ENCODE peak calls at places on chromosomes 16 and 17, in four cellular contexts. Y is GM12878, M is H1, R is HCT116. E is an unnamed sample.
A peak's percentile ranks its signal among the peaks of the same experiment; 100 is the strongest.

GRCh38 chr17:77385750-77386501 is 245.2 kb downstream of the SEC14L1 start:
- DNase-seq in R (no peak), Y (no peak), M (no peak), E (peak; percentile 67)

GRCh38 chr16:30526137-30526822 is at the start of gene ZNF768:
- DNase-seq in R (no peak), Y (no peak), M (peak; percentile 81), E (peak; percentile 84)

GRCh38 chr17:18258356-18259038 is at the start of gene FLII:
- DNase-seq in R (no peak), M (peak; percentile 83), Y (no peak), E (peak; percentile 71)

GRCh38 chr17:71830916-71831315 is 289.9 kb upstream of the SOX9 start:
- DNase-seq in R (no peak), M (peak; percentile 60), Y (no peak), E (no peak)

GRCh38 chr17:69864531-69864930 is 210.5 kb upstream of the KCNJ16 start:
- DNase-seq in M (no peak), Y (no peak), R (no peak), E (no peak)

GRCh38 chr17:2128011-2128410 is 73.1 kb downstream of the HIC1 start:
- DNase-seq in Y (no peak), R (no peak), M (no peak), E (no peak)

GRCh38 chr16:48963306-48963705 is 318.3 kb downstream of the CBLN1 start:
- DNase-seq in Y (no peak), R (peak; percentile 42), M (no peak), E (no peak)

GRCh38 chr17:76710863-76711611 is at the start of gene MXRA7:
- DNase-seq in R (no peak), Y (no peak), M (peak; percentile 85), E (peak; percentile 93)

GRCh38 chr17:61624951-61625350 is 33.9 kb upstream of the NACA2 start:
- DNase-seq in Y (no peak), M (no peak), R (no peak), E (no peak)

GRCh38 chr17:63399856-63400255 is 46.2 kb downstream of the CYB561 start:
- DNase-seq in Y (no peak), M (no peak), R (no peak), E (no peak)

GRCh38 chr17:49917771-49918170 is 51.2 kb upstream of the DLX4 start:
- DNase-seq in Y (no peak), R (no peak), M (no peak), E (no peak)

GRCh38 chr17:48137658-48138057 is 30.1 kb downstream of the SNX11 start:
- DNase-seq in M (no peak), R (no peak), Y (no peak), E (no peak)

GRCh38 chr16:50699345-50700159 is 6.1 kb downstream of the NOD2 start:
- DNase-seq in R (no peak), M (no peak), Y (no peak), E (no peak)

GRCh38 chr17:39107141-39107540 is 44.3 kb downstream of the PLXDC1 start:
- DNase-seq in Y (no peak), R (no peak), M (no peak), E (no peak)

GRCh38 chr17:7367083-7367482 is 12.1 kb downstream of the TMEM95 start:
- DNase-seq in Y (no peak), M (no peak), R (no peak), E (no peak)

GRCh38 chr16:82638095-82638798 is 11.5 kb downstream of the CDH13 start:
- DNase-seq in Y (no peak), R (no peak), M (no peak), E (no peak)

GRCh38 chr16:76162046-76162445 is 115.2 kb upstream of the CNTNAP4 start:
- DNase-seq in R (no peak), Y (no peak), M (no peak), E (no peak)

GRCh38 chr16:10877472-10877946 is 507 bp downstream of the CIITA start:
- DNase-seq in Y (no peak), R (no peak), M (no peak), E (no peak)

GRCh38 chr16:10878644-10879498 is 1.9 kb downstream of the CIITA start:
- DNase-seq in Y (no peak), M (peak; percentile 56), R (no peak), E (no peak)

GRCh38 chr16:10876305-10876704 is 697 bp upstream of the CIITA start:
- DNase-seq in Y (no peak), M (no peak), R (no peak), E (no peak)

GRCh38 chr16:10878328-10878643 is 1.3 kb downstream of the CIITA start:
- DNase-seq in M (no peak), Y (no peak), R (no peak), E (no peak)

DNA sequence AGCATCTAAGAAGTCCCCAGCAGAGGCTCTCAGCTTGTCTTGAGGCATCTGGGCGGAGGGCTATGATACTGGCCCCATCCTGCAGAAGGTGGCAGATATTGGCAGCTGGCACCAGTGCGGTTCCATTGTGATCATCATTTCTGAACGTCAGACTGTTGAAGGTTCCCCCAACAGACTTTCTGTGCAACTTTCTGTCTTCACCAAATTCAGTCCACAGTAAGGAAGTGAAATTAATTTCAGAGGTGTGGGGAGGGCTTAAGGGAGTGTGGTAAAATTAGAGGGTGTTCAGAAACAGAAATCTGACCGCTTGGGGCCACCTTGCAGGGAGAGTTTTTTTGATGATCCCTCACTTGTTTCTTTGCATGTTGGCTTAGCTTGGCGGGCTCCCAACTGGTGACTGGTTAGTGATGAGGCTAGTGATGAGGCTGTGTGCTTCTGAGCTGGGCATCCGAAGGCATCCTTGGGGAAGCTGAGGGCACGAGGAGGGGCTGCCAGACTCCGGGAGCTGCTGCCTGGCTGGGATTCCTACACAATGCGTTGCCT is at the start of gene CIITA:
- DNase-seq in Y (peak; percentile 97), M (no peak), R (peak; percentile 81), E (peak; percentile 40)
- TF ChIP-seq POLR2AphosphoS5 in Y (peak; percentile 87), M (no peak), R (peak; percentile 14), E (no peak)

DNA sequence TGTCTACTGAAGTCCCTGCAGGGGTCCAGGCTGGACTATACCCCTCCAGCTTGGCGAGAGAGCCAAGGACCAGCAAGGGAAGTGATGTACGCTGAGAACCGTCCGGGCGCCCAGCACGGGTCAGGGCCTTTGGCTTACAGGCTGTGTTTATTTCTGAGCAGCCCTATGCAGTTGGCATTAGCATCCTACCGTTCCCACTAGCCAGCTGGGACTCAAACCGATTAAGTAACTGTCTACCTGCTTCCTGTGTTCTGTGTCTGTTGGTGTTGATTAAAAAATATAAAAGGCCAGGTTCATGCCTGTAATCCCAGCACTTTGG is 73.8 kb downstream of the CMIP start:
- DNase-seq in R (no peak), M (no peak), Y (no peak), E (no peak)
- TF ChIP-seq RAD21 in R (no peak), M (no peak), Y (no peak), E (no peak)

GRCh38 chr17:68317458-68317857 is 26.2 kb downstream of the ARSG start:
- DNase-seq in Y (no peak), M (no peak), R (no peak), E (no peak)
- TF ChIP-seq POLR2AphosphoS5 in Y (no peak), M (no peak), R (no peak), E (no peak)

GRCh38 chr17:9905078-9905415 is at the start of gene RCVRN:
- DNase-seq in M (no peak), R (no peak), Y (no peak), E (no peak)
- TF ChIP-seq RAD21 in M (no peak), R (no peak), Y (no peak), E (no peak)

GRCh38 chr17:15263206-15263579 is 1.9 kb downstream of the PMP22 start:
- DNase-seq in Y (no peak), R (no peak), M (no peak), E (no peak)
- TF ChIP-seq POLR2AphosphoS5 in Y (no peak), R (no peak), M (no peak), E (no peak)

GRCh38 chr17:74134991-74135390 is 68.5 kb upstream of the RPL38 start:
- DNase-seq in Y (no peak), R (no peak), M (no peak), E (no peak)
- TF ChIP-seq RAD21 in Y (no peak), R (no peak), M (no peak), E (no peak)

GRCh38 chr17:19897108-19897854 is 29.5 kb upstream of the ULK2 start:
- DNase-seq in R (no peak), Y (no peak), M (no peak), E (no peak)
- TF ChIP-seq POLR2AphosphoS5 in R (no peak), Y (no peak), M (no peak), E (no peak)

DNA sequence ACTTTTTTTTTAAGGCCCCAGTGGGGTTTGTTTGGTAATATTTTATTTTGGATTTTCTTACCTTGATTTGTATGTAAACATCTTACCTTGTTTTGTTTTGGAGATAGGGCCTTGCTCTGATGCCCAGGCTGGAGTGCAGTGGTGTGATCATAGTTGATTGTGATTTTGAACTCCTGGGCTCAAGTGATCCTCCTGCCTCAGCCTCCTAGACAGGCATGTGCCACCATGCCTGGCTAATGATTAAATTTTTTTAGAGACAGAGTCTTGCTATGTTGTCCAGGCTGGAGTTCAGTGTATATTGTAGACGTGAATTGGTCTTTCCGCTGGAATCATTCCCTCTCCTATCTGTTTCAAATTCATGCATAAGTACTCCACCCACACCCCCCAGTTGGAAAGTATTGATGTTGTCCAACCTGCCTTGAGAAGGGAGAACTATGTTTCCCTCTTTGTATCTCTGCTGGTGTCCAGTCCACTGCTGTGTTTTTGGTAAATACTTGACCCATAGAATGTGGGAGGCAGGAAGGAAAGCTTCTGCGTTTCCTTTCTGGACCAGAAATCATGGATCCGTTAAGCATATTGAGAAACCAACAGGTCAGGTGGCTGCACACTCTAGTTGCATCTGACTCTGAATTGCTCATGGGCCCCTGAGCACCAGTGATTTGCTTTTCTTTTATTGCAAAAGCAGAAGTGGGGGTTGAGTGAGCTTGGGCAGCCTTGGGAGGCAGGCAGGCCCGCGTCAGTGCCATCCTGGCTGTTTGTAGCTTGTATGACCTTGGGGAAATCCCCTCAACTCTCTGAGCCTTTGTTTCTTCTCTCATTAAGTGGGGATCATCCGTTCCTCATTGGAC is 25.0 kb downstream of the RMI2 start:
- DNase-seq in R (no peak), M (no peak), Y (peak; percentile 57), E (no peak)
- TF ChIP-seq RAD21 in R (no peak), M (no peak), Y (no peak), E (no peak)

DNA sequence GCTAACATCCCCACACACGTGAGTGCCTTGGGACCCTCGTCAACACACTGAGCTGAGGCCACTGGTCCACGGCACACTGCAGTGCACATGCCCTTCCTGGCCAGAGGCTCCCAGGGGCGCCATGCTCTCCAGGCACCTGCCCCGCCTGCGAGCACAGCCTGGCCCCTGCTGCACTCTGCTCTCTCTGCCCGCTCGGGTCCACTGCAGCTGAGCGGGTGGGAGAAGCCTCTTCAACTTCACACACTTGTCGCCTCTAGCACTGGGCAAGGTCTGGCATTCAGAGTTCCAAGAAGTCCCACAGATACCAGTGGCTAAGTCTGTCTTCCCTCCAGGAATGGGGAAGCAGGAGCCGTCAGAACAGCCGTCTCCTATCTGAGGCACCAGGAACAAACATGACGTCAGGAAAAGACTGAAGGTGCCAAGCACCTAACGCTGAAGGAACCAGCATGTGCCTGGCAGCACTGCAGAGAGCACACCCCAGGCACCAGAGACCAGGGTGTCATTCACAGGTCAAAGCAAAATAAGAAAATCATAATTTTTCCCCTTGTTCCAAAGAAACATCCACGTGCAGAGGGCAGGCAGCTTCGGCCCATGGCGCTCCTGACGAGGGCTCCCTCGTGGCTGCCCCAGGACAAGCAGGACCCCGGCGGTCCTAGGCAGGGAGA is 82.9 kb downstream of the ZNF778 start:
- DNase-seq in M (no peak), R (no peak), Y (no peak), E (no peak)
- TF ChIP-seq POLR2AphosphoS5 in M (no peak), R (no peak), Y (no peak), E (no peak)